ENCODE peak calls at places on chromosome 19, in seven cellular contexts. D is gastrocnemius medialis, Z is endothelial cell of umbilical vein, C is choroid plexus epithelial cell, P is fibroblast of pulmonary artery, X is epithelial cell of esophagus, Q is transverse colon. H is an unnamed sample.

GRCh38 chr19:39412100-39412866 is at the start of gene PLEKHG2:
- DNase-seq in D (peak), Z (peak), C (peak), P (peak), X (peak), Q (peak), H (peak)

GRCh38 chr19:14091885-14092462 is 1.4 kb upstream of the SAMD1 start:
- DNase-seq in D (no peak), Z (no peak), C (no peak), P (no peak), X (no peak), Q (no peak), H (no peak)

GRCh38 chr19:39263912-39264305 is 4.3 kb upstream of the IFNL2 start:
- DNase-seq in D (no peak), Z (no peak), C (no peak), P (no peak), X (no peak), Q (no peak), H (no peak)

GRCh38 chr19:9308091-9308490 is 1.5 kb downstream of the ZNF699 start:
- DNase-seq in D (no peak), Z (no peak), C (no peak), P (no peak), X (no peak), Q (no peak), H (no peak)

GRCh38 chr19:15815306-15815705 is at the start of gene OR10H1:
- DNase-seq in D (no peak), Z (no peak), C (no peak), P (no peak), X (peak), Q (no peak), H (no peak)

GRCh38 chr19:33177417-33177976 is 16.6 kb upstream of the LRP3 start:
- DNase-seq in D (no peak), Z (no peak), C (no peak), P (no peak), X (no peak), Q (no peak), H (no peak)

GRCh38 chr19:873084-874019 is 13.9 kb downstream of the CFD start:
- DNase-seq in D (no peak), Z (no peak), C (peak), P (peak), X (peak), Q (peak), H (no peak)

GRCh38 chr19:57682226-57682766 is 519 bp downstream of the ZNF551 start:
- DNase-seq in D (no peak), Z (no peak), C (peak), P (no peak), X (no peak), Q (no peak), H (no peak)

GRCh38 chr19:45376045-45376724 is 5.8 kb upstream of the ERCC2 start:
- DNase-seq in D (no peak), Z (peak), C (peak), P (peak), X (peak), Q (no peak), H (peak)

GRCh38 chr19:38142176-38143035 is 81.6 kb downstream of the DPF1 start:
- DNase-seq in D (peak), Z (peak), C (peak), P (peak), X (peak), Q (peak), H (no peak)

GRCh38 chr19:16200776-16201391 is 3.2 kb downstream of the AP1M1 start:
- DNase-seq in D (no peak), Z (no peak), C (no peak), P (no peak), X (no peak), Q (no peak), H (no peak)

GRCh38 chr19:11420429-11420893 is 1.3 kb upstream of the RGL3 start:
- DNase-seq in D (peak), Z (no peak), C (no peak), P (peak), X (no peak), Q (no peak), H (no peak)

GRCh38 chr19:49565261-49565660 is 15.1 kb downstream of the NOSIP start:
- DNase-seq in D (peak), Z (no peak), C (peak), P (peak), X (no peak), Q (peak), H (no peak)

GRCh38 chr19:867301-867793 is 7.9 kb downstream of the CFD start:
- DNase-seq in D (no peak), Z (no peak), C (peak), P (no peak), X (no peak), Q (no peak), H (no peak)

GRCh38 chr19:42989851-42990250 is 36.4 kb downstream of the PSG11 start:
- DNase-seq in D (no peak), Z (no peak), C (no peak), P (no peak), X (peak), Q (no peak), H (no peak)

GRCh38 chr19:38004505-38005223 is 97.7 kb downstream of the SIPA1L3 start:
- DNase-seq in D (peak), Z (peak), C (peak), P (peak), X (peak), Q (peak), H (peak)

GRCh38 chr19:39446365-39447084 is 1.1 kb downstream of the SUPT5H start:
- DNase-seq in D (no peak), Z (no peak), C (no peak), P (no peak), X (no peak), Q (no peak), H (no peak)

GRCh38 chr19:10852098-10852800 is 4.0 kb downstream of the C19orf38 start:
- DNase-seq in D (no peak), Z (no peak), C (peak), P (peak), X (peak), Q (no peak), H (peak)

GRCh38 chr19:18310966-18311365 is 11.9 kb downstream of the LSM4 start:
- DNase-seq in D (no peak), Z (no peak), C (no peak), P (no peak), X (no peak), Q (no peak), H (no peak)

GRCh38 chr19:3452456-3453068 is 27.8 kb downstream of the SMIM24 start:
- DNase-seq in D (no peak), Z (no peak), C (no peak), P (no peak), X (no peak), Q (no peak), H (no peak)

GRCh38 chr19:1009976-1010538 is 9.8 kb downstream of the GRIN3B start:
- DNase-seq in D (no peak), Z (no peak), C (no peak), P (no peak), X (no peak), Q (no peak), H (no peak)

GRCh38 chr19:28920269-28921066 is 292.5 kb downstream of the UQCRFS1 start:
- DNase-seq in D (no peak), Z (no peak), C (peak), P (no peak), X (no peak), Q (no peak), H (no peak)

GRCh38 chr19:12949363-12950284 is 4.0 kb downstream of the RAD23A start:
- DNase-seq in D (no peak), Z (no peak), C (no peak), P (no peak), X (no peak), Q (no peak), H (no peak)

GRCh38 chr19:33193864-33194362 is at the start of gene LRP3:
- DNase-seq in D (peak), Z (peak), C (peak), P (peak), X (peak), Q (peak), H (no peak)

GRCh38 chr19:10422846-10423245 is 2.5 kb downstream of the PDE4A start:
- DNase-seq in D (no peak), Z (no peak), C (no peak), P (no peak), X (no peak), Q (no peak), H (no peak)

GRCh38 chr19:44817725-44818469 is 9.0 kb downstream of the BCAM start:
- DNase-seq in D (no peak), Z (no peak), C (no peak), P (no peak), X (no peak), Q (no peak), H (no peak)

GRCh38 chr19:13505761-13506549 is at the start of gene CACNA1A:
- DNase-seq in D (no peak), Z (no peak), C (no peak), P (no peak), X (peak), Q (no peak), H (no peak)

GRCh38 chr19:53549354-53549753 is 11.4 kb downstream of the ZNF331 start:
- DNase-seq in D (no peak), Z (no peak), C (peak), P (peak), X (peak), Q (no peak), H (peak)

GRCh38 chr19:55649579-55650557 is 1.9 kb downstream of the CCDC106 start:
- DNase-seq in D (no peak), Z (no peak), C (no peak), P (no peak), X (no peak), Q (no peak), H (no peak)
- H3K4me3 ChIP-seq in D (no peak), Z (no peak), C (peak), P (peak), X (no peak), Q (no peak), H (no peak)

GRCh38 chr19:34418300-34418699 is 9.9 kb upstream of the UBA2 start:
- DNase-seq in D (no peak), Z (no peak), C (no peak), P (no peak), X (no peak), Q (no peak), H (no peak)

GRCh38 chr19:34411216-34411615 is 7.0 kb downstream of the PDCD2L start:
- DNase-seq in D (no peak), Z (no peak), C (no peak), P (no peak), X (no peak), Q (no peak), H (no peak)

GRCh38 chr19:34416021-34416545 is 11.9 kb downstream of the PDCD2L start:
- DNase-seq in D (no peak), Z (no peak), C (peak), P (no peak), X (peak), Q (no peak), H (no peak)
- TF ChIP-seq CTCF in D (no peak), Z (no peak), C (no peak), P (no peak), X (no peak), Q (no peak), H (no peak)

DNA sequence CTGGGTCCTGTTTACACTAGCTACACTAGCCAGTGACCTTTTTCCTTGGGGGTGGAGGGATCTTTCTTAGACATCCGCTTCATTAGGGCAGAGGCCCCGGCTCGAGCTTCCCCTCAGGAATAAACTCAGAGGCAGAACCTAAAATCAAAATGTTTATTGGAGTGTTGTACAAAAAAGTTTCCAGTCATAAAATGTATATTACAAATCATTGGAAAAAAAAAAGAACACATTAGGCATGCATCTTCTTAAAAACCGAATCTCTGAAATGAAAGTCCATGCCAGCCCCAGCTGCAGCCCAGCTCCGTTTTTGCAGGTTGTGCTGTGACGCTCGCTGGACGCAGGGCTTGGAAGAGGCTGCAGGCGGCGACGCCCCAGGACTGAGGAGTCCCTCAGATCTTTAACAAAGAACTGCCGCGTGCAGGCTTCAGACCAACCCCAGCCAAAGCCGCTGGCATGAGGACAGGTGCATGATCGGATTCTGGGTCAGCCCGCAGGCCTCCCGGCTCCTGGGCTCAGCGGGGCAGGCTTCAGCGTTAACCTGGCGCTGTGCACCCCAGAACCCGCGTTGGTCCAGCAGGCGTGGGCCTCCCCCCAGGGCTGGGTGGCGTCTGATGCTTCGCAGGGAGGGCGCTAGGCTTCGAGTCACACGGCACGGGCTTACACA is 773 bp upstream of the TIMM13 start:
- DNase-seq in D (no peak), Z (no peak), C (peak), P (no peak), X (peak), Q (peak), H (no peak)
- H3K4me3 ChIP-seq in D (peak), Z (peak), C (peak), P (peak), X (peak), Q (peak), H (peak)

DNA sequence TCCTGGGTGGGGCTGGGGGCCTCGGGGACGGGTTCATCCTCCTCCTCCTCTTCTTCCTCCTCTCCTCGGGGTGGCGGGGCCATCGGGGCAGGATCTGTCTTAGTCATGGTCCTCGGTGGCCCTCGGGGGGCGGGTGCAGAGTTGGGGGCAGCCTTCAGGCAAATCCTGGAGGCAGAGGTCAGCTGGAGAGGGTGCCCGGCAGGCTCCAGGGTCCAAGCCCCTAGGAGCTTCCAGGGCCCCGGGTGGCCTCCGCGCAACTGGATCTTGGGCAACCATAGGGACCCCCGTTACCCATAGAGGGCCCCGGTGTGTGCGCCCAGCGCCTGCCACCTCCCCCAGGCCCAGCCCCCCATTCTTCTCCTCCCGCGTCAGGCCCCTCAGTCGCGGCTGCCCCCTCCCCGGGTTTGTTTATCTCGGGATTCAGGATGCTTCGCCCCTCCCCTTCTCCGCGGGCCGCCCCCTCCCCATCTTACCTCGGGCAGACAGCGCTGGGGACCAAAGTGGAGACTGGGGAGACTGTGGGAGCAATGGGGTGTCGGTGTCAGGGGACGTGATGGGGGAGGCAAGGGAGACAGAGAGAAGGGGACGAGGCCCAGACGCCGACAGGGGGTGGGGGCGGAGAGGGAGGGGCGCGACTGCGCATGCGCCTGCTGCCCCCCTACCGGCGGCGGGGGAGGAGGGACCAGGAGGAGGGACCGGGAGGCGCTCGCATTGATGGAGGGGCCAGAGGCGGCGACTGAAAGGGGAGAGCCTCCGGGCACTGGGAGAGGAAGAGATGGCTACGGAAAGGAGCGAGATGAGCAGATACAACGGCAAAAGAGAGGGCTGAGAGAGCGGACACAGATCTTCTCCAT is at the start of gene CLIP3:
- DNase-seq in D (no peak), Z (peak), C (peak), P (peak), X (no peak), Q (peak), H (no peak)
- TF ChIP-seq CTCF in D (no peak), Z (no peak), C (peak), P (no peak), X (no peak), Q (no peak), H (peak)

GRCh38 chr19:34994286-34994642 is 5.9 kb upstream of the GRAMD1A start:
- DNase-seq in D (no peak), Z (no peak), C (no peak), P (no peak), X (no peak), Q (no peak), H (no peak)
- H3K4me3 ChIP-seq in D (peak), Z (no peak), C (no peak), P (no peak), X (no peak), Q (no peak), H (no peak)

GRCh38 chr19:50833802-50834167 is 411 bp upstream of the KLK15 start:
- DNase-seq in D (no peak), Z (no peak), C (no peak), P (no peak), X (no peak), Q (no peak), H (no peak)
- TF ChIP-seq CTCF in D (no peak), Z (no peak), C (no peak), P (no peak), X (no peak), Q (no peak), H (no peak)

GRCh38 chr19:46482645-46483044 is 11.3 kb upstream of the PNMA8A start:
- DNase-seq in D (no peak), Z (no peak), C (no peak), P (peak), X (peak), Q (no peak), H (no peak)

GRCh38 chr19:46481187-46481586 is 9.8 kb upstream of the PNMA8A start:
- DNase-seq in D (no peak), Z (no peak), C (peak), P (peak), X (no peak), Q (no peak), H (no peak)

GRCh38 chr19:46478356-46478986 is 7.1 kb upstream of the PNMA8A start:
- DNase-seq in D (no peak), Z (no peak), C (peak), P (peak), X (no peak), Q (no peak), H (no peak)

GRCh38 chr19:46481947-46482346 is 10.6 kb upstream of the PNMA8A start:
- DNase-seq in D (no peak), Z (no peak), C (no peak), P (peak), X (no peak), Q (no peak), H (no peak)

GRCh38 chr19:46480409-46480808 is 9.0 kb upstream of the PNMA8A start:
- DNase-seq in D (no peak), Z (peak), C (peak), P (peak), X (no peak), Q (peak), H (no peak)
- H3K4me3 ChIP-seq in D (no peak), Z (no peak), C (no peak), P (no peak), X (no peak), Q (no peak), H (no peak)